ENCODE peak calls at places on chromosomes 4 and X, in five cellular contexts. One of them, this sample, is unnamed.

GRCh38 chrX:56797966-56798711 is 69.1 kb downstream of the NBDY start:
- DNase-seq in choroid plexus epithelial cell: peak; percentile 17
- DNase-seq in SJSA1: no peak
- DNase-seq in foreskin fibroblast: peak; percentile 30
- DNase-seq in hepatocyte: no peak
- DNase-seq in this sample: peak; percentile 22

GRCh38 chrX:103157511-103158316 is 57.2 kb upstream of the BEX4 start:
- DNase-seq in choroid plexus epithelial cell: peak; percentile 61
- DNase-seq in SJSA1: peak; percentile 5
- DNase-seq in foreskin fibroblast: peak; percentile 23
- DNase-seq in hepatocyte: peak; percentile 32
- DNase-seq in this sample: peak; percentile 28

GRCh38 chr4:143700060-143700419 is 435 bp downstream of the FREM3 start:
- DNase-seq in choroid plexus epithelial cell: peak; percentile 9
- DNase-seq in SJSA1: no peak
- DNase-seq in foreskin fibroblast: no peak
- DNase-seq in hepatocyte: peak; percentile 25
- DNase-seq in this sample: no peak

GRCh38 chrX:70096052-70096451 is 33.8 kb downstream of the OTUD6A start:
- DNase-seq in choroid plexus epithelial cell: peak; percentile 38
- DNase-seq in SJSA1: no peak
- DNase-seq in foreskin fibroblast: no peak
- DNase-seq in hepatocyte: peak; percentile 14
- DNase-seq in this sample: no peak

GRCh38 chrX:71154196-71154595 is 9.6 kb downstream of the NLGN3 start:
- DNase-seq in choroid plexus epithelial cell: no peak
- DNase-seq in SJSA1: no peak
- DNase-seq in foreskin fibroblast: no peak
- DNase-seq in hepatocyte: no peak
- DNase-seq in this sample: no peak

GRCh38 chr4:3871181-3871852 is 105.1 kb downstream of the ADRA2C start:
- DNase-seq in choroid plexus epithelial cell: no peak
- DNase-seq in SJSA1: no peak
- DNase-seq in foreskin fibroblast: no peak
- DNase-seq in hepatocyte: peak; percentile 61
- DNase-seq in this sample: peak; percentile 39

GRCh38 chr4:5982156-5982973 is 35.9 kb downstream of the C4orf50 start:
- DNase-seq in choroid plexus epithelial cell: no peak
- DNase-seq in SJSA1: no peak
- DNase-seq in foreskin fibroblast: no peak
- DNase-seq in hepatocyte: no peak
- DNase-seq in this sample: no peak

GRCh38 chrX:44003975-44004374 is 30.8 kb upstream of the NDP start:
- DNase-seq in choroid plexus epithelial cell: no peak
- DNase-seq in SJSA1: no peak
- DNase-seq in foreskin fibroblast: no peak
- DNase-seq in hepatocyte: no peak
- DNase-seq in this sample: no peak

GRCh38 chr4:118322831-118323502 is 29.8 kb downstream of the PRSS12 start:
- DNase-seq in choroid plexus epithelial cell: no peak
- DNase-seq in SJSA1: no peak
- DNase-seq in foreskin fibroblast: no peak
- DNase-seq in hepatocyte: no peak
- DNase-seq in this sample: no peak

GRCh38 chr4:73019462-73020047 is 50.0 kb downstream of the COX18 start:
- DNase-seq in choroid plexus epithelial cell: peak; percentile 73
- DNase-seq in SJSA1: peak; percentile 38
- DNase-seq in foreskin fibroblast: peak; percentile 9
- DNase-seq in hepatocyte: peak; percentile 74
- DNase-seq in this sample: peak; percentile 10